ENCODE peak calls at places on chromosomes 1 and 21, in four cellular contexts. L is Karpas-422, J is colonic mucosa, K is testis. O is an unnamed sample.

GRCh38 chr1:151990856-151991198 is 2.8 kb downstream of the S100A10 start:
- DNase-seq in L (no peak), J (peak), K (peak), O (peak)

GRCh38 chr1:65688848-65689247 is 103.8 kb upstream of the PDE4B start:
- DNase-seq in L (peak), J (no peak), K (no peak), O (no peak)

GRCh38 chr1:183144752-183145151 is 41.3 kb upstream of the LAMC2 start:
- DNase-seq in L (no peak), J (no peak), K (no peak), O (no peak)

GRCh38 chr21:27450216-27450615 is 483.3 kb upstream of the ADAMTS5 start:
- DNase-seq in L (no peak), J (no peak), K (no peak), O (no peak)

GRCh38 chr1:154157520-154158306 is 2.8 kb upstream of the NUP210L start:
- DNase-seq in L (no peak), J (no peak), K (peak), O (peak)

GRCh38 chr1:211828584-211829342 is 1.8 kb downstream of the LPGAT1 start:
- DNase-seq in L (peak), J (no peak), K (no peak), O (no peak)

GRCh38 chr1:239558559-239558958 is 172.2 kb downstream of the CHRM3 start:
- DNase-seq in L (no peak), J (no peak), K (no peak), O (no peak)

GRCh38 chr1:175504875-175505555 is 238.4 kb downstream of the TNR start:
- DNase-seq in L (no peak), J (no peak), K (no peak), O (no peak)

GRCh38 chr1:248793592-248793991 is 32.1 kb downstream of the SH3BP5L start:
- DNase-seq in L (no peak), J (no peak), K (no peak), O (no peak)

GRCh38 chr1:156667610-156667967 is 9.6 kb downstream of the NES start:
- DNase-seq in L (no peak), J (no peak), K (peak), O (no peak)

GRCh38 chr21:37367301-37367757 is 756 bp downstream of the DYRK1A start:
- DNase-seq in L (no peak), J (no peak), K (no peak), O (no peak)

GRCh38 chr1:240114222-240114621 is 22.5 kb downstream of the FMN2 start:
- DNase-seq in L (no peak), J (no peak), K (no peak), O (no peak)

GRCh38 chr1:14970115-14970798 is 183.3 kb upstream of the TMEM51 start:
- DNase-seq in L (peak), J (peak), K (peak), O (peak)

GRCh38 chr1:12087797-12088314 is 24.8 kb downstream of the TNFRSF8 start:
- DNase-seq in L (no peak), J (peak), K (no peak), O (no peak)

GRCh38 chr1:213443415-213443814 is 392.4 kb downstream of the RPS6KC1 start:
- DNase-seq in L (no peak), J (no peak), K (no peak), O (no peak)

GRCh38 chr1:46053734-46054133 is 78.7 kb downstream of the PIK3R3 start:
- DNase-seq in L (no peak), J (no peak), K (no peak), O (no peak)

GRCh38 chr1:218351617-218352438 is 6.7 kb downstream of the TGFB2 start:
- DNase-seq in L (peak), J (no peak), K (no peak), O (peak)

GRCh38 chr21:41634211-41634694 is 126.3 kb upstream of the TMPRSS2 start:
- DNase-seq in L (no peak), J (peak), K (no peak), O (no peak)

GRCh38 chr1:115282825-115283224 is 55.2 kb downstream of the NGF start:
- DNase-seq in L (no peak), J (peak), K (peak), O (no peak)

GRCh38 chr1:100423832-100424337 is 71.6 kb downstream of the CDC14A start:
- DNase-seq in L (peak), J (no peak), K (no peak), O (no peak)

GRCh38 chr1:19313961-19314882 is 2.1 kb downstream of the SLC66A1 start:
- DNase-seq in L (peak), J (no peak), K (no peak), O (no peak)

GRCh38 chr1:32771561-32772280 is 45.4 kb downstream of the YARS1 start:
- DNase-seq in L (no peak), J (no peak), K (no peak), O (no peak)

GRCh38 chr1:59901770-59902388 is 24.7 kb downstream of the CYP2J2 start:
- DNase-seq in L (no peak), J (no peak), K (no peak), O (no peak)

GRCh38 chr21:16324630-16325029 is 594.8 kb downstream of the USP25 start:
- DNase-seq in L (no peak), J (no peak), K (no peak), O (no peak)

GRCh38 chr1:29408831-29409605 is 172.7 kb downstream of the PTPRU start:
- DNase-seq in L (no peak), J (no peak), K (no peak), O (no peak)

GRCh38 chr1:159752135-159752580 is 28.6 kb upstream of the DUSP23 start:
- DNase-seq in L (no peak), J (peak), K (no peak), O (no peak)

GRCh38 chr1:248811514-248812490 is 13.9 kb downstream of the SH3BP5L start:
- DNase-seq in L (peak), J (no peak), K (no peak), O (no peak)

GRCh38 chr1:19315378-19316206 is 3.5 kb downstream of the SLC66A1 start:
- DNase-seq in L (peak), J (no peak), K (no peak), O (peak)

GRCh38 chr1:8427493-8427892 is 109.6 kb downstream of the SLC45A1 start:
- DNase-seq in L (peak), J (no peak), K (no peak), O (no peak)

GRCh38 chr1:94315552-94316116 is 78.2 kb upstream of the ARHGAP29 start:
- DNase-seq in L (no peak), J (no peak), K (no peak), O (no peak)

GRCh38 chr1:243732627-243733026 is 117.4 kb downstream of the AKT3 start:
- DNase-seq in L (no peak), J (no peak), K (no peak), O (no peak)

GRCh38 chr1:21490774-21491482 is 18.3 kb upstream of the ALPL start:
- DNase-seq in L (peak), J (peak), K (no peak), O (peak)

GRCh38 chr1:44835738-44836675 is 7.0 kb downstream of the PTCH2 start:
- DNase-seq in L (peak), J (peak), K (peak), O (peak)

GRCh38 chr1:16187748-16188401 is 24.6 kb downstream of the ARHGEF19 start:
- DNase-seq in L (peak), J (peak), K (peak), O (peak)

GRCh38 chr1:241465673-241466072 is 53.9 kb downstream of the FH start:
- DNase-seq in L (no peak), J (no peak), K (no peak), O (no peak)

DNA sequence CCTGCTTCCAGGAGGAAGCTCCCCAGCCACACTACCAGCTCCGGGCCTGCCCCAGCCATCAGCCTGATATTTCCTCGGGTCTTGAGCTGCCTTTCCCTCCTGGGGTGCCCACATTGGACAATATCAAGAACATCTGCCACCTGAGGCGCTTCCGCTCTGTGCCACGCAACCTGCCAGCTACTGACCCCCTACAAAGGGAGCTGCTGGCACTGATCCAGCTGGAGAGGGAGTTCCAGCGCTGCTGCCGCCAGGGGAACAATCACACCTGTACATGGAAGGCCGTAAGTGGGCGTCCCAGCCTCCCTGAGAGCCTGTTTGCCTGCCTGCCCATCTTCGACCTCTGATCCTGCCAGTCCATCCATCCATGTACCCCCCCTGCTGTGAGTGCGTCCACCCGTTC is 3.6 kb downstream of the ECM1 start:
- DNase-seq in L (no peak), J (no peak), K (no peak), O (no peak)
- H3K4me3 ChIP-seq in L (no peak), J (no peak), K (no peak), O (no peak)

DNA sequence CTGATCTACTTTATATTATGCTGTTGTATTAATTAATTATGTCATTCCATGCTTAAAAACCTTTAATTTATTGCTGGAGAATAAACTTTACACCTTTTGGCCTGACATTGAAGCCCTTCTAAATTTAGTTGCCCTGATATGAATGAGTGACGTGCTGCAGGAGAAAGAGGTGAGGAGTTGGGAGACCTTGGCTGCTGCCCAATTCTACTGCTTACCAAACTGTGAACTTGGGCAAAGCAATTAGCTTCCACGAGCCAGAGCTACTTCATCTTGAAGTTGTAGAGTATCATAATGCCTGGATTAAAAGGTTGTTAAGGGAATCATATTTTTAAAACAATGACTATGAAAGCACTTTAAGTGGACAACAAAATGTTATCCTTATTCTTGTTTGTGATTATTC is 126.8 kb upstream of the DEPDC1 start:
- DNase-seq in L (no peak), J (no peak), K (no peak), O (no peak)
- H3K27ac ChIP-seq in L (no peak), J (no peak), K (no peak), O (no peak)

GRCh38 chr1:9716404-9717192 is 65.1 kb downstream of the PIK3CD start:
- DNase-seq in L (no peak), J (no peak), K (no peak), O (no peak)

GRCh38 chr1:9717193-9718005 is 65.9 kb downstream of the PIK3CD start:
- DNase-seq in L (peak), J (peak), K (peak), O (no peak)

GRCh38 chr1:9715536-9716226 is 64.2 kb downstream of the PIK3CD start:
- DNase-seq in L (no peak), J (no peak), K (no peak), O (no peak)

GRCh38 chr1:9719978-9720722 is 68.6 kb downstream of the PIK3CD start:
- DNase-seq in L (no peak), J (no peak), K (no peak), O (no peak)

DNA sequence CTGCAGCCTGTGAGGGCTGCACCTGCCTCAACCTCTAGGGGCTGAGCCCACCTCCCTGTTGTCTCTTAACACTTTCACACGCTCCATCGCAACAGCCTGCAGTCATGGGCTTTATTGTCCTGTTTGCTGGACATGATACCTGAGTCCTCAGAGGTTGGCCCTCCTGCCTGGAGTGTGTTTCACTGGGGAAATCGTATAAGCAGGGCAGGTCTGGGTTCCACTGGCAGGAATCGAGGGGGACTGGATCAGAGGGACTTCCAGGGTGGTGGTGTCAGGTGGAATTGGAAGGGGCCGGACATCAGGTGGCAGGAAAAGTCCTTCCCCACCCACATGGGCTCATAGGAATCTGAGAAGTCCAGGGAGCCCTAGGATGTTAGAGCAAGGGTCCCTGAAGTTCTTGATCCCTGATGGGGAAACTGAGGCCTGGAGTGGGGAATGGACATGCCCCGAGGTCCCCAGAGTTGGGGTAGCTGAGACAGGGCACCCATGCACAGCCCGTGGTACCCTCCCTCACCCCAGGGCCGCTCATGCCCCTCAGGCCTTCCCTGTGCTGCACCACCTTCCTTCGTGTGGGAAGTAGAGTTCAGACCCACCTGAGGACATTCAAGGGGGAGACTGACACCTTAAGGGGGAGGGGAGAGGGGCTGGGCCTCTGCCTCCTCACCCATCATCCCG is 66.6 kb downstream of the PIK3CD start:
- DNase-seq in L (no peak), J (no peak), K (no peak), O (no peak)
- H3K4me3 ChIP-seq in L (no peak), J (no peak), K (no peak), O (no peak)

GRCh38 chr21:33296156-33296555 is 28.6 kb upstream of the IFNAR1 start:
- DNase-seq in L (no peak), J (no peak), K (no peak), O (no peak)
- H3K27ac ChIP-seq in L (no peak), J (no peak), K (no peak), O (no peak)

GRCh38 chr1:24390924-24391782 is 22.4 kb downstream of the STPG1 start:
- DNase-seq in L (peak), J (peak), K (peak), O (peak)
- H3K4me3 ChIP-seq in L (peak), J (no peak), K (no peak), O (no peak)

GRCh38 chr1:153100241-153100640 is 5.9 kb upstream of the SPRR2E start:
- DNase-seq in L (no peak), J (no peak), K (no peak), O (peak)

GRCh38 chr1:153094426-153094825 is at the start of gene SPRR2E:
- DNase-seq in L (no peak), J (no peak), K (no peak), O (no peak)

GRCh38 chr1:153095764-153096163 is 1.4 kb upstream of the SPRR2E start:
- DNase-seq in L (no peak), J (no peak), K (no peak), O (no peak)

GRCh38 chr1:153099646-153100045 is 5.3 kb upstream of the SPRR2E start:
- DNase-seq in L (no peak), J (no peak), K (no peak), O (no peak)
- H3K27ac ChIP-seq in L (no peak), J (no peak), K (no peak), O (no peak)

GRCh38 chr1:38803647-38804046 is 55.9 kb downstream of the RRAGC start:
- DNase-seq in L (no peak), J (no peak), K (no peak), O (no peak)
- H3K4me3 ChIP-seq in L (no peak), J (no peak), K (peak), O (peak)

O was measured in brain microvascular endothelial cell.